ENCODE peak calls at places on chromosomes 13 and 19, in seven cellular contexts. V is breast epithelium; W is progenitor cell of endocrine pancreas; K is activated CD4-positive, alpha-beta T cell treated with anti-CD3 and anti-CD28 coated beads, Interleukin-2, amount 50 U/mL, for 24 hours; O is GM23248; R is CD4-positive, alpha-beta T cell; M is endothelial cell. L is an unnamed sample.

GRCh38 chr13:32581177-32581786 is 5.0 kb upstream of the PDS5B start:
- DNase-seq in V (no peak), W (no peak), K (no peak), O (peak; percentile 67), R (no peak), M (no peak), L (no peak)

GRCh38 chr19:50658438-50659317 is 9.4 kb downstream of the C19orf81 start:
- DNase-seq in V (no peak), W (peak; percentile 83), K (no peak), O (peak; percentile 86), R (peak; percentile 40), M (peak; percentile 51), L (no peak)

GRCh38 chr13:44575741-44576395 is at the start of gene TSC22D1:
- DNase-seq in V (no peak), W (peak; percentile 23), K (peak; percentile 18), O (peak; percentile 74), R (peak; percentile 72), M (peak; percentile 50), L (no peak)

GRCh38 chr19:57210381-57210780 is 19.1 kb downstream of the ZNF264 start:
- DNase-seq in V (no peak), W (no peak), K (no peak), O (no peak), R (no peak), M (no peak), L (no peak)

GRCh38 chr19:16326401-16327130 is 1.9 kb downstream of the KLF2 start:
- DNase-seq in V (no peak), W (no peak), K (peak; percentile 8), O (peak; percentile 61), R (peak; percentile 47), M (no peak), L (peak; percentile 22)

GRCh38 chr19:49336482-49337266 is 1.5 kb downstream of the CD37 start:
- DNase-seq in V (peak; percentile 40), W (no peak), K (no peak), O (no peak), R (no peak), M (no peak), L (no peak)

GRCh38 chr13:98416408-98416807 is 160.5 kb downstream of the STK24 start:
- DNase-seq in V (peak; percentile 90), W (peak; percentile 44), K (no peak), O (no peak), R (no peak), M (no peak), L (no peak)

GRCh38 chr13:101626925-101627555 is 174.6 kb downstream of the ITGBL1 start:
- DNase-seq in V (no peak), W (no peak), K (no peak), O (peak; percentile 46), R (no peak), M (no peak), L (no peak)

GRCh38 chr19:1591421-1592022 is 1.1 kb downstream of the MBD3 start:
- DNase-seq in V (no peak), W (no peak), K (no peak), O (peak; percentile 32), R (no peak), M (no peak), L (no peak)

L was measured in iPS DF 6.9.